ENCODE peak calls at places on chromosomes 3 and 15, in nine cellular contexts. O is sigmoid colon, V is HCT116, K is body of pancreas, F is adrenal gland, I is Peyer's patch, X is IMR-90, G is esophagus squamous epithelium, B is ovary. T is an unnamed sample.

GRCh38 chr3:123584284-123584987 is 417 bp downstream of the HACD2 start:
- DNase-seq in I (peak), B (no peak), F (peak), V (no peak), K (peak), O (peak), X (no peak), G (no peak), T (peak)

GRCh38 chr3:55007971-55008370 is 80.1 kb upstream of the LRTM1 start:
- DNase-seq in X (no peak), K (no peak), G (no peak), I (no peak), V (no peak), O (no peak), B (no peak), F (no peak), T (no peak)

GRCh38 chr15:45126535-45127158 is 3.0 kb downstream of the DUOXA1 start:
- DNase-seq in B (no peak), I (peak), V (peak), G (no peak), K (peak), X (peak), F (peak), O (no peak), T (peak)

GRCh38 chr3:27431116-27431515 is 53.1 kb downstream of the SLC4A7 start:
- DNase-seq in K (no peak), I (no peak), F (peak), V (peak), B (no peak), G (no peak), O (peak), X (peak), T (peak)

GRCh38 chr3:170506556-170506955 is 79.3 kb downstream of the SLC7A14 start:
- DNase-seq in V (no peak), X (peak), I (no peak), B (no peak), K (no peak), F (no peak), G (no peak), O (no peak), T (no peak)

GRCh38 chr3:21062724-21063436 is 688.1 kb downstream of the ZNF385D start:
- DNase-seq in I (no peak), V (no peak), B (no peak), F (no peak), X (no peak), G (no peak), K (no peak), O (no peak), T (no peak)

GRCh38 chr3:108719178-108719577 is 38.0 kb downstream of the RETNLB start:
- DNase-seq in V (no peak), G (no peak), B (no peak), K (no peak), O (no peak), I (no peak), X (no peak), F (no peak), T (no peak)

GRCh38 chr3:30141178-30141581 is 465.2 kb upstream of the TGFBR2 start:
- DNase-seq in F (no peak), B (no peak), X (no peak), O (no peak), I (no peak), G (no peak), V (no peak), K (no peak), T (no peak)

GRCh38 chr15:92751528-92751927 is 96.0 kb upstream of the FAM174B start:
- DNase-seq in F (no peak), B (no peak), X (no peak), O (no peak), K (no peak), G (no peak), V (no peak), I (no peak), T (no peak)

GRCh38 chr15:78712797-78713515 is 71.9 kb upstream of the CHRNB4 start:
- DNase-seq in X (no peak), F (no peak), B (no peak), I (no peak), O (no peak), V (no peak), K (no peak), G (no peak), T (no peak)

GRCh38 chr15:66221126-66221525 is 32.4 kb downstream of the MEGF11 start:
- DNase-seq in K (no peak), V (no peak), F (no peak), O (no peak), B (no peak), I (no peak), G (no peak), X (no peak), T (no peak)

GRCh38 chr3:114336122-114336697 is 42.4 kb downstream of the TIGIT start:
- DNase-seq in I (no peak), K (no peak), G (no peak), X (peak), F (no peak), O (no peak), B (no peak), V (no peak), T (no peak)

GRCh38 chr3:102573483-102574028 is 138.7 kb downstream of the ZPLD1 start:
- DNase-seq in G (no peak), X (no peak), I (no peak), O (no peak), B (no peak), K (no peak), F (no peak), V (no peak), T (no peak)

GRCh38 chr15:29141908-29142747 is 127.5 kb downstream of the NSMCE3 start:
- DNase-seq in F (no peak), B (no peak), V (no peak), X (no peak), I (no peak), O (no peak), G (no peak), K (no peak), T (no peak)

GRCh38 chr15:43463542-43463941 is 29.4 kb downstream of the TP53BP1 start:
- DNase-seq in G (no peak), K (no peak), O (no peak), V (no peak), B (no peak), I (no peak), X (peak), F (no peak), T (no peak)

GRCh38 chr15:97870771-97871170 is 89.7 kb upstream of the ARRDC4 start:
- DNase-seq in G (no peak), I (no peak), V (no peak), B (no peak), F (no peak), O (no peak), K (no peak), X (no peak), T (no peak)

GRCh38 chr3:195558602-195559001 is 15.5 kb upstream of the PPP1R2 start:
- DNase-seq in B (no peak), F (no peak), G (no peak), O (no peak), X (peak), K (peak), V (peak), I (peak), T (no peak)
- TF ChIP-seq CTCF in B (peak), F (peak), G (no peak), O (no peak), X (peak), K (peak), V (peak), I (peak), T (no peak)

GRCh38 chr15:55322452-55322851 is 3.4 kb downstream of the PIGB start:
- DNase-seq in B (no peak), V (no peak), I (no peak), F (no peak), K (no peak), O (no peak), X (no peak), G (no peak), T (no peak)

GRCh38 chr15:55318588-55319494 is at the start of the genes PIGB and PIGBOS1:
- DNase-seq in K (peak), F (peak), X (peak), B (peak), O (peak), G (peak), V (peak), I (peak), T (peak)

GRCh38 chr15:55320963-55321362 is 1.9 kb downstream of the PIGB start:
- DNase-seq in V (no peak), G (no peak), F (no peak), K (no peak), O (no peak), B (no peak), X (no peak), I (no peak), T (no peak)

GRCh38 chr15:55319537-55320325 is 709 bp downstream of the PIGB start:
- DNase-seq in F (no peak), K (peak), X (peak), O (no peak), V (no peak), G (no peak), B (no peak), I (no peak), T (peak)
- TF ChIP-seq POLR2A in F (no peak), K (no peak), X (no peak), O (no peak), V (no peak), G (no peak), B (no peak), I (no peak), T (no peak)

DNA sequence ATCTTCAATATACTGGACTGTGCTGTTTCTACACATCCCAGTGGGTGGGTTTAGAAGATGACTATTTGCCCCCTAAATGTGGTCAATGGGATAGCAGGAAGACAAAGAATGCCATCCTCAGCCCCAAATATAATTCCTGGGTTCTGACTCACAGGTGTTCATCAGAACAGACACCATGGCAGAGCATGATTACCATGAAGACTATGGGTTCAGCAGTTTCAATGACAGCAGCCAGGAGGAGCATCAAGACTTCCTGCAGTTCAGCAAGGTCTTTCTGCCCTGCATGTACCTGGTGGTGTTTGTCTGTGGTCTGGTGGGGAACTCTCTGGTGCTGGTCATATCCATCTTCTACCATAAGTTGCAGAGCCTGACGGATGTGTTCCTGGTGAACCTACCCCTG is 3.0 kb downstream of the CXCR6 start:
- DNase-seq in G (no peak), O (no peak), B (no peak), K (no peak), V (no peak), F (no peak), I (peak), X (no peak), T (no peak)
- TF ChIP-seq CTCF in G (no peak), O (no peak), B (no peak), K (no peak), V (no peak), F (no peak), I (peak), X (no peak), T (no peak)

GRCh38 chr3:39096775-39097174 is 10.7 kb downstream of the GORASP1 start:
- DNase-seq in G (no peak), K (peak), V (no peak), B (no peak), I (no peak), F (no peak), O (no peak), X (peak), T (no peak)
- TF ChIP-seq POLR2A in G (no peak), K (no peak), V (no peak), B (no peak), I (no peak), F (no peak), O (no peak), X (no peak), T (no peak)

DNA sequence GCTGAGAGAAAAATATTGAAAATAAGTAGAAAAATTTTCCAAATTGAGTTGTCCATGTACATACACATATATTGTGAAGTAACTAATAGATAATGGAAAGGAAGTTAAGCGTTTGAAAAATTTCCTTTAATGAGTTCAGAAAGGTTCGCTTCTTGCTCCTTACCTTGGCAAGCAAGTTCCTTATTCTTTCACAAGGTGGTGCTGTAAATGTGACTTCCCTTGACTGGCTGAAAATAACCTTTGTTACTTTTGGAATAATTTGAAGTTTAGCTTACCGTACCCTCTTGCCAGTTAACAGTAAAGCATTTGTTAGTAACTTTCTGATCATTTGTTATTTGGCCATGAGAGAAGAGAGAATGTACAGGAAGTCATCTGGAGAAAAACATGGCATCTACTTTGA is 41.6 kb downstream of the PYDC2 start:
- DNase-seq in V (peak), I (no peak), F (no peak), G (no peak), B (no peak), K (no peak), X (no peak), O (no peak), T (no peak)
- TF ChIP-seq CTCF in V (peak), I (no peak), F (no peak), G (no peak), B (no peak), K (peak), X (no peak), O (no peak), T (no peak)

GRCh38 chr3:124847863-124848262 is 39.3 kb downstream of the ITGB5 start:
- DNase-seq in B (no peak), I (no peak), F (no peak), V (no peak), K (no peak), X (no peak), O (no peak), G (no peak), T (no peak)
- TF ChIP-seq POLR2A in B (no peak), I (no peak), F (no peak), V (no peak), K (no peak), X (no peak), O (no peak), G (no peak), T (no peak)